ENCODE peak calls at places on chromosomes 7 and 10, in five cellular contexts. Y is testis; W is spleen; T is ureter; A is activated CD4-positive, CD25-positive, alpha-beta regulatory T cell. R is an unnamed sample.

GRCh38 chr7:41972776-41973175 is 264.2 kb downstream of the GLI3 start:
- DNase-seq in Y (no peak), W (no peak), T (no peak), A (no peak), R (no peak)

GRCh38 chr7:95840953-95841950 is 68.9 kb downstream of the DYNC1I1 start:
- DNase-seq in Y (no peak), W (no peak), T (no peak), A (no peak), R (no peak)

GRCh38 chr7:44080118-44080517 is 2.2 kb downstream of the POLM start:
- DNase-seq in Y (no peak), W (peak), T (no peak), A (no peak), R (no peak)

GRCh38 chr7:128380807-128381130 is 19.3 kb upstream of the PRRT4 start:
- DNase-seq in Y (no peak), W (no peak), T (no peak), A (no peak), R (no peak)

GRCh38 chr10:97685395-97685958 is 1.6 kb downstream of the AVPI1 start:
- DNase-seq in Y (peak), W (no peak), T (no peak), A (no peak), R (no peak)

GRCh38 chr10:104099274-104099673 is 13.6 kb upstream of the COL17A1 start:
- DNase-seq in Y (no peak), W (no peak), T (no peak), A (no peak), R (no peak)

GRCh38 chr10:52701647-52702046 is 70.9 kb downstream of the MBL2 start:
- DNase-seq in Y (no peak), W (no peak), T (no peak), A (no peak), R (no peak)

GRCh38 chr10:31921031-31921430 is 7.6 kb downstream of the ARHGAP12 start:
- DNase-seq in Y (no peak), W (no peak), T (no peak), A (no peak), R (no peak)

GRCh38 chr10:106500585-106501525 is 663.7 kb downstream of the SORCS1 start:
- DNase-seq in Y (no peak), W (no peak), T (no peak), A (no peak), R (no peak)

GRCh38 chr7:133491846-133492652 is 239.2 kb downstream of the EXOC4 start:
- DNase-seq in Y (no peak), W (no peak), T (no peak), A (no peak), R (no peak)

GRCh38 chr10:126060232-126060935 is 164.0 kb downstream of the FANK1 start:
- DNase-seq in Y (peak), W (no peak), T (no peak), A (no peak), R (no peak)

GRCh38 chr10:77415311-77415960 is 222.2 kb downstream of the KCNMA1 start:
- DNase-seq in Y (no peak), W (no peak), T (no peak), A (no peak), R (no peak)

GRCh38 chr10:111075577-111076185 is 1.1 kb upstream of the ADRA2A start:
- DNase-seq in Y (no peak), W (peak), T (no peak), A (no peak), R (no peak)

GRCh38 chr7:102321351-102322201 is 34.7 kb downstream of the SPDYE6 start:
- DNase-seq in Y (peak), W (peak), T (peak), A (no peak), R (no peak)

GRCh38 chr10:97898429-97898828 is 48.8 kb downstream of the GOLGA7B start:
- DNase-seq in Y (no peak), W (no peak), T (no peak), A (no peak), R (no peak)

GRCh38 chr7:118185163-118185860 is 1.3 kb downstream of the LSM8 start:
- DNase-seq in Y (no peak), W (no peak), T (no peak), A (no peak), R (no peak)

GRCh38 chr10:112307631-112308502 is 24.7 kb downstream of the TECTB start:
- DNase-seq in Y (peak), W (no peak), T (peak), A (no peak), R (no peak)

GRCh38 chr7:33044986-33045385 is 17.6 kb downstream of the NT5C3A start:
- DNase-seq in Y (no peak), W (no peak), T (no peak), A (no peak), R (no peak)

GRCh38 chr10:115948415-115948814 is 324.6 kb downstream of the GFRA1 start:
- DNase-seq in Y (no peak), W (no peak), T (no peak), A (no peak), R (peak)